ENCODE peak calls at places on chromosome 12, in five cellular contexts. Q, M, K, B and F are unnamed samples.

GRCh38 chr12:29519585-29520182 is 22.2 kb upstream of the OVCH1 start:
- DNase-seq in Q (peak; percentile 21), M (no peak), K (peak; percentile 60), B (no peak), F (peak; percentile 41)

GRCh38 chr12:89082354-89082753 is 269.9 kb downstream of the DUSP6 start:
- DNase-seq in Q (no peak), M (no peak), K (no peak), B (no peak), F (no peak)

GRCh38 chr12:7310070-7310469 is 6.2 kb downstream of the ACSM4 start:
- DNase-seq in Q (no peak), M (no peak), K (no peak), B (no peak), F (no peak)

GRCh38 chr12:66140726-66141125 is 10.2 kb upstream of the LLPH start:
- DNase-seq in Q (no peak), M (no peak), K (no peak), B (no peak), F (no peak)

GRCh38 chr12:107236824-107237467 is 143.6 kb upstream of the CRY1 start:
- DNase-seq in Q (no peak), M (no peak), K (peak; percentile 68), B (peak; percentile 29), F (no peak)

GRCh38 chr12:76952995-76953394 is 74.2 kb upstream of the CSRP2 start:
- DNase-seq in Q (no peak), M (no peak), K (no peak), B (no peak), F (no peak)

GRCh38 chr12:69284131-69284530 is 44.8 kb downstream of the CPSF6 start:
- DNase-seq in Q (peak; percentile 14), M (no peak), K (peak; percentile 53), B (peak; percentile 49), F (peak; percentile 47)

GRCh38 chr12:75177997-75178396 is 31.6 kb downstream of the KCNC2 start:
- DNase-seq in Q (no peak), M (no peak), K (peak; percentile 69), B (no peak), F (no peak)

GRCh38 chr12:130761537-130762318 is 45.6 kb upstream of the RIMBP2 start:
- DNase-seq in Q (peak; percentile 77), M (no peak), K (no peak), B (no peak), F (peak; percentile 76)

GRCh38 chr12:26030371-26030770 is 71.9 kb downstream of the RASSF8 start:
- DNase-seq in Q (no peak), M (no peak), K (no peak), B (no peak), F (no peak)

GRCh38 chr12:49866859-49867579 is 24.1 kb upstream of the BCDIN3D start:
- DNase-seq in Q (peak; percentile 93), M (peak; percentile 88), K (peak; percentile 26), B (peak; percentile 63), F (peak; percentile 85)

GRCh38 chr12:131559517-131560516 is 151.1 kb upstream of the SFSWAP start:
- DNase-seq in Q (no peak), M (no peak), K (no peak), B (no peak), F (peak; percentile 11)

GRCh38 chr12:68870011-68870410 is 62.0 kb downstream of the MDM2 start:
- DNase-seq in Q (no peak), M (no peak), K (no peak), B (no peak), F (no peak)

GRCh38 chr12:93198086-93198485 is 179.6 kb upstream of the NUDT4 start:
- DNase-seq in Q (no peak), M (no peak), K (no peak), B (no peak), F (no peak)

GRCh38 chr12:108457006-108457733 is 57.9 kb upstream of the FICD start:
- DNase-seq in Q (peak; percentile 75), M (no peak), K (peak; percentile 11), B (peak; percentile 23), F (peak; percentile 25)

GRCh38 chr12:105954891-105955607 is 183.7 kb downstream of the NUAK1 start:
- DNase-seq in Q (no peak), M (no peak), K (no peak), B (no peak), F (no peak)

GRCh38 chr12:79935624-79936040 is 735 bp upstream of the PPP1R12A start:
- DNase-seq in Q (peak; percentile 13), M (no peak), K (no peak), B (peak; percentile 24), F (no peak)

GRCh38 chr12:114163766-114164165 is 197.6 kb upstream of the RBM19 start:
- DNase-seq in Q (no peak), M (no peak), K (peak; percentile 9), B (no peak), F (no peak)

GRCh38 chr12:8078400-8078799 is 3.7 kb upstream of the NECAP1 start:
- DNase-seq in Q (peak; percentile 32), M (no peak), K (peak; percentile 73), B (no peak), F (peak; percentile 72)

GRCh38 chr12:78388461-78388860 is 476.1 kb upstream of the SYT1 start:
- DNase-seq in Q (no peak), M (no peak), K (no peak), B (no peak), F (no peak)

GRCh38 chr12:69540606-69541386 is 44.5 kb upstream of the CCT2 start:
- DNase-seq in Q (no peak), M (no peak), K (no peak), B (no peak), F (no peak)

GRCh38 chr12:88562151-88562550 is 18.1 kb downstream of the KITLG start:
- DNase-seq in Q (no peak), M (no peak), K (no peak), B (no peak), F (no peak)

GRCh38 chr12:114269153-114269552 is 136.8 kb downstream of the TBX5 start:
- DNase-seq in Q (no peak), M (no peak), K (no peak), B (no peak), F (no peak)

GRCh38 chr12:12010277-12011031 is 60.3 kb upstream of the BCL2L14 start:
- DNase-seq in Q (peak; percentile 71), M (no peak), K (peak; percentile 87), B (peak; percentile 55), F (peak; percentile 91)

GRCh38 chr12:89833337-89834252 is 125.0 kb upstream of the ATP2B1 start:
- DNase-seq in Q (no peak), M (no peak), K (no peak), B (no peak), F (no peak)

GRCh38 chr12:47855502-47855901 is 35.8 kb upstream of the HDAC7 start:
- DNase-seq in Q (no peak), M (no peak), K (no peak), B (no peak), F (no peak)
- TF ChIP-seq CTCF in Q (no peak), M (no peak), K (no peak), B (no peak), F (no peak)

DNA sequence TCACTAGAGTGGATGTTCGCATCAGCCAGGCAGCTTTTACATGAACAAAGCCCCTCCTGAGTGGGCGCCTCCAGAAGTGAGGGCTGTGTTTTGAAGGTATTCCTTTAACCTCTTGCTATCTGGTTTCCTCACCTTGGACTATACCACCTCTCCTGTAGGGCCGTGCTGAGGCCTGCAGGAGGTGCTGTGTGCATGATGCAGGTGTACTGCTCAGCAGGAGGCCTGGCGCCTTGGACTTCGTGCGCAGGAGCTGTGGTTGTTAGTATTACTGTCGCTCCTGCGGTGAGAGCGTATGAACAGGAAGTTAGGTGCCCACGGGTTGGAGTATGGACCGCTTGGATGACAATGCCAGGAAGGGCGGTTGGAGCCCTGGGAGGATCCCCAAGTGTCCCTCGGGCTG is 130.7 kb downstream of the TSPAN9 start:
- DNase-seq in Q (no peak), M (no peak), K (no peak), B (no peak), F (peak; percentile 39)
- TF ChIP-seq CTCF in Q (peak; percentile 17), M (peak; percentile 33), K (peak; percentile 34), B (no peak), F (no peak)

DNA sequence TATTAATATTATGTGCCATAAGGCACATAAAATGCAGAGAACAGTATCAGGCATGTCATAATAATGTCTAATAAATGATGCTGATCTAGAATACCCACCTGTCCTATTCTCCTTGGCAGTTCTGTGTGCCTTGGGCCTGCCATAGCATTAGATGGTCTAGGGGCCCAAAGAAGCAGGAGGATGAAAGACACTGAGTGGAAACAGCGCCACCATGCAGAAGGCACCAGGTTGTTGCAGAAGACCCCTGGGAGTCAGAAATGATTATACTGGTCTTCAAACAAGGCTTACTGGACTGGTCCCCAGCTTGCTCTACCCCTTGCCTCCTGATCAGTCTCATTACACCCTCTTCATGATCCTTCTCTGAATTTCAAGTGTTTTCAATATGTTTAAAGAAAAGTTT is 353.3 kb downstream of the GRIN2B start:
- DNase-seq in Q (no peak), M (no peak), K (no peak), B (no peak), F (no peak)
- TF ChIP-seq CTCF in Q (no peak), M (no peak), K (no peak), B (no peak), F (no peak)

DNA sequence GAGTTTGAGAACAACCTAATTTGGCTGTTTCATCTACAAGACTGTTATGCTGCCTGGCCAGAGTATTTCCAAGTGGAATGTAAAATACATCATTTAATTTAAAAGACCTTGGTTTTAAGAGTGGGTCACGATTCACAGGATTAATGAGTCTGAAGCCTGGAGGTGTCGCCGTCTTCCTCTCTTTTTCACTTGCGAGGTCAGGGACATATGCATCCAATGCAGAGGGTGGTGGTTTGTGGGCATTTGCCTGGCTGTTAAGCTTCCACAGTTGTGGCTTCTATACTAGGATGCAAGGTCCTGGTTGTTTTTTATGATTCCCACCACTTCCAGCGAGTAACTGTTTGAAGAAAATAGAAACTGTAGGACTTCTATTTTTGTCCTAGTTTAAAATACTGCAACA is 22.8 kb upstream of the RASSF3 start:
- DNase-seq in Q (no peak), M (no peak), K (no peak), B (no peak), F (no peak)
- TF ChIP-seq CTCF in Q (no peak), M (no peak), K (no peak), B (no peak), F (no peak)

GRCh38 chr12:122827258-122827657 is 8.0 kb upstream of the HIP1R start:
- DNase-seq in Q (peak; percentile 36), M (no peak), K (no peak), B (no peak), F (no peak)

GRCh38 chr12:122834229-122834920 is 882 bp upstream of the HIP1R start:
- DNase-seq in Q (no peak), M (no peak), K (no peak), B (peak; percentile 26), F (peak; percentile 38)

GRCh38 chr12:122834921-122835692 is at the start of gene HIP1R:
- DNase-seq in Q (peak; percentile 83), M (no peak), K (no peak), B (peak; percentile 21), F (peak; percentile 57)

GRCh38 chr12:122825773-122826724 is 9.2 kb upstream of the HIP1R start:
- DNase-seq in Q (no peak), M (no peak), K (no peak), B (no peak), F (no peak)

GRCh38 chr12:122830517-122831214 is 4.6 kb upstream of the HIP1R start:
- DNase-seq in Q (no peak), M (no peak), K (no peak), B (no peak), F (no peak)
- TF ChIP-seq CTCF in Q (no peak), M (no peak), K (no peak), B (no peak), F (no peak)

GRCh38 chr12:52975820-52976573 is 27.1 kb downstream of the KRT18 start:
- DNase-seq in Q (no peak), M (no peak), K (no peak), B (no peak), F (no peak)
- TF ChIP-seq CTCF in Q (no peak), M (peak; percentile 24), K (no peak), B (no peak), F (no peak)

GRCh38 chr12:27076930-27077329 is 5.4 kb downstream of the C12orf71 start:
- DNase-seq in Q (no peak), M (no peak), K (no peak), B (no peak), F (no peak)
- TF ChIP-seq CTCF in Q (no peak), M (no peak), K (no peak), B (no peak), F (no peak)